ENCODE peak calls at places on chromosomes 5 and 9, in six cellular contexts. C, E, T, X, Y and F are unnamed samples.

GRCh38 chr5:115702025-115702424 is 76.2 kb upstream of the TMED7 start:
- DNase-seq in C (no peak), E (no peak), T (no peak), X (no peak), Y (no peak), F (no peak)

GRCh38 chr5:32233220-32233695 is 59.1 kb upstream of the GOLPH3 start:
- DNase-seq in C (no peak), E (no peak), T (no peak), X (no peak), Y (no peak), F (no peak)

GRCh38 chr5:1767524-1768282 is 31.9 kb downstream of the MRPL36 start:
- DNase-seq in C (no peak), E (no peak), T (no peak), X (peak; percentile 71), Y (no peak), F (no peak)

GRCh38 chr5:126600631-126601511 is at the start of gene PHAX:
- DNase-seq in C (peak; percentile 89), E (peak; percentile 58), T (no peak), X (peak; percentile 91), Y (peak; percentile 90), F (peak; percentile 55)

GRCh38 chr5:30040483-30041116 is 1152.9 kb upstream of the CDH6 start:
- DNase-seq in C (peak; percentile 87), E (no peak), T (no peak), X (no peak), Y (peak; percentile 59), F (no peak)

GRCh38 chr9:5644522-5644921 is 15.6 kb downstream of the RIC1 start:
- DNase-seq in C (no peak), E (no peak), T (no peak), X (no peak), Y (no peak), F (no peak)

GRCh38 chr9:132590318-132591182 is 8.1 kb downstream of the BARHL1 start:
- DNase-seq in C (peak; percentile 52), E (no peak), T (no peak), X (no peak), Y (no peak), F (no peak)

GRCh38 chr5:107450531-107450930 is 220.2 kb downstream of the EFNA5 start:
- DNase-seq in C (no peak), E (no peak), T (no peak), X (no peak), Y (no peak), F (no peak)

GRCh38 chr5:142857405-142857804 is 87.2 kb downstream of the ARHGAP26 start:
- DNase-seq in C (no peak), E (no peak), T (no peak), X (no peak), Y (no peak), F (no peak)

GRCh38 chr5:145178667-145179523 is 656.2 kb downstream of the PRELID2 start:
- DNase-seq in C (peak; percentile 78), E (no peak), T (no peak), X (no peak), Y (no peak), F (no peak)

GRCh38 chr5:54553659-54554207 is 36.2 kb downstream of the SNX18 start:
- DNase-seq in C (no peak), E (no peak), T (no peak), X (no peak), Y (no peak), F (no peak)

GRCh38 chr5:8954801-8955200 is 591.1 kb downstream of the SEMA5A start:
- DNase-seq in C (peak; percentile 3), E (no peak), T (no peak), X (no peak), Y (no peak), F (no peak)

GRCh38 chr9:111934747-111935146 is 38.1 kb downstream of the UGCG start:
- DNase-seq in C (no peak), E (no peak), T (no peak), X (no peak), Y (no peak), F (no peak)

GRCh38 chr9:101592788-101593187 is 2.0 kb downstream of the PPP3R2 start:
- DNase-seq in C (no peak), E (no peak), T (no peak), X (no peak), Y (no peak), F (no peak)

GRCh38 chr5:67287795-67288194 is 91.2 kb upstream of the CD180 start:
- DNase-seq in C (no peak), E (no peak), T (peak; percentile 52), X (no peak), Y (no peak), F (no peak)

GRCh38 chr9:69265891-69266290 is 59.1 kb upstream of the ENTREP1 start:
- DNase-seq in C (peak; percentile 19), E (no peak), T (peak; percentile 5), X (no peak), Y (no peak), F (no peak)

GRCh38 chr9:112110094-112110772 is 64.9 kb downstream of the SUSD1 start:
- DNase-seq in C (no peak), E (no peak), T (no peak), X (no peak), Y (no peak), F (no peak)

GRCh38 chr5:179270581-179271300 is 74.5 kb downstream of the ADAMTS2 start:
- DNase-seq in C (no peak), E (peak; percentile 39), T (peak; percentile 5), X (peak; percentile 78), Y (no peak), F (peak; percentile 16)

GRCh38 chr5:36688722-36689121 is 82.3 kb downstream of the SLC1A3 start:
- DNase-seq in C (peak; percentile 75), E (no peak), T (no peak), X (no peak), Y (peak; percentile 58), F (no peak)

GRCh38 chr5:98940586-98940985 is 11.8 kb upstream of the CHD1 start:
- DNase-seq in C (peak; percentile 12), E (no peak), T (no peak), X (no peak), Y (no peak), F (no peak)

GRCh38 chr9:70263421-70263820 is 4.6 kb downstream of the SMC5 start:
- DNase-seq in C (no peak), E (no peak), T (no peak), X (no peak), Y (no peak), F (no peak)

GRCh38 chr5:125311743-125312142 is 565.3 kb upstream of the ZNF608 start:
- DNase-seq in C (no peak), E (no peak), T (peak; percentile 70), X (no peak), Y (no peak), F (no peak)

DNA sequence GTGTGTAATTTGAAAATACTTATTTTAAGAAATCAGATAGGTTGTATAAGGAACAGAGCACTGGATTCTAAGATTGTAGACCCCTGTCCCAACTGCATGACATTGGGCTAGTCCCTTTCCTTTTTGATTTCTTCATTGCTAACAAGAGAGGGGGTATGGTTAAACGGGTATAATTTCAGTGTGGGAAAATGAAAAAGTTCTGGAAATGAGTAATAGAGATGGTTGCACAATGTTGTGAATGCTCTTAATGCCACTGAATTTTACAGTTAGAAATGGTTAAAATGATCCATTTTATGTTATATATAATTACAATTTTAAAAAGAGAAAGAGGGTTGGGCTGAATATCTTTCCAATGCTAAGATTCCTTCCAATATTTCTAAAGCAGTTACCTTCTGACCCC is 103.3 kb upstream of the LHFPL2 start:
- DNase-seq in C (no peak), E (no peak), T (no peak), X (no peak), Y (no peak), F (no peak)
- H3K4me3 ChIP-seq in C (no peak overlapping the region), E (no peak overlapping the region), T (no peak overlapping the region), X (no peak overlapping the region), Y (no peak overlapping the region), F (no peak overlapping the region)

GRCh38 chr9:71762900-71763653 is 5.2 kb downstream of the CEMIP2 start:
- DNase-seq in C (no peak), E (no peak), T (peak; percentile 61), X (no peak), Y (no peak), F (no peak)
- H3K4me3 ChIP-seq in C (no peak overlapping the region), E (no peak overlapping the region), T (no peak overlapping the region), X (no peak overlapping the region), Y (no peak overlapping the region), F (no peak overlapping the region)

GRCh38 chr5:6733411-6734242 is 20.4 kb downstream of the TENT4A start:
- DNase-seq in C (no peak), E (no peak), T (no peak), X (peak; percentile 67), Y (no peak), F (no peak)

GRCh38 chr5:6731465-6732237 is 18.4 kb downstream of the TENT4A start:
- DNase-seq in C (no peak), E (no peak), T (no peak), X (no peak), Y (no peak), F (no peak)

GRCh38 chr5:6734781-6735180 is 21.5 kb downstream of the TENT4A start:
- DNase-seq in C (no peak), E (no peak), T (no peak), X (peak; percentile 21), Y (peak; percentile 66), F (no peak)

GRCh38 chr5:6734243-6734695 is 21.0 kb downstream of the TENT4A start:
- DNase-seq in C (no peak), E (no peak), T (no peak), X (peak; percentile 85), Y (no peak), F (no peak)

GRCh38 chr5:6732634-6733410 is 19.6 kb downstream of the TENT4A start:
- DNase-seq in C (no peak), E (no peak), T (no peak), X (peak; percentile 89), Y (no peak), F (no peak)
- H3K4me3 ChIP-seq in C (no peak overlapping the region), E (peak overlapping the region; percentile 13), T (peak overlapping the region; percentile 16), X (no peak overlapping the region), Y (no peak overlapping the region), F (no peak overlapping the region)

GRCh38 chr5:123880875-123881274 is 368.9 kb downstream of the CSNK1G3 start:
- DNase-seq in C (no peak), E (no peak), T (no peak), X (no peak), Y (no peak), F (no peak)

GRCh38 chr5:123879071-123879470 is 367.1 kb downstream of the CSNK1G3 start:
- DNase-seq in C (peak; percentile 66), E (no peak), T (no peak), X (no peak), Y (no peak), F (no peak)

GRCh38 chr5:123874600-123875201 is 362.7 kb downstream of the CSNK1G3 start:
- DNase-seq in C (peak; percentile 21), E (no peak), T (no peak), X (no peak), Y (no peak), F (no peak)

GRCh38 chr5:123875444-123876264 is 363.7 kb downstream of the CSNK1G3 start:
- DNase-seq in C (peak; percentile 83), E (no peak), T (no peak), X (no peak), Y (no peak), F (no peak)

DNA sequence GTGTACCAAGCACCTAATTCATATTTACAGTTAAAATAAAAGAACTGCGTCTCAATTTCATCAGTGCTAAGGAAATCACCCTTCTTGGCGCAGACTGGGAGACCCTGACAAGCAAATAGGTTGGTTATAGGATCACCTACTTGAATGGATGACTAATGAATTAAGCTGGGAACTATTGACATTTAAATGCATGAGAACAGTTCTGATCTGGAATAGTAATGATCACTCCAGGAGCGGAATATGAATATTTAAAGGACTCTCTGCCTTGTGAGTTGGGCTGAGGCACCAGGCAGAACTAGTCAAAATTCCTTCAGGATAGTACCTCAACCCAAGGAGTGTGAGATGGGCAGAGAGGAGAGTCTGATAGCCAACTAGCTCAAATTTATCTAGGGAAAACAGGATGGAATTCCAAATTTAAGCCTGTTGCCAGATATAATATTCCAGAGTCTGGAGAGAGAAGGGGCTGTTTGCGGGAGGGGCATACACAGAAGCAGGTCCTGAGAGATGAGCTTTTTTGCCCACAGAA is 364.4 kb downstream of the CSNK1G3 start:
- DNase-seq in C (peak; percentile 46), E (no peak), T (no peak), X (no peak), Y (no peak), F (no peak)
- H3K4me3 ChIP-seq in C (peak overlapping the region; percentile 15), E (no peak overlapping the region), T (no peak overlapping the region), X (no peak overlapping the region), Y (no peak overlapping the region), F (no peak overlapping the region)